ENCODE peak calls at places on chromosomes 1 and 21, in nine cellular contexts. One of them, this sample, is unnamed.

GRCh38 chr1:34645919-34646318 is 108.9 kb upstream of the GJB5 start:
- DNase-seq in epithelial cell of proximal tubule: no peak
- DNase-seq in hepatocyte: no peak
- DNase-seq in heart right ventricle: no peak
- DNase-seq in AG04449: no peak
- DNase-seq in epithelial cell of esophagus: no peak
- DNase-seq in Caco-2: no peak
- DNase-seq in AG10803: no peak
- DNase-seq in IMR-90: no peak
- DNase-seq in this sample: no peak

GRCh38 chr1:169809370-169810095 is 14.8 kb upstream of the METTL18 start:
- DNase-seq in epithelial cell of proximal tubule: no peak
- DNase-seq in hepatocyte: peak
- DNase-seq in heart right ventricle: no peak
- DNase-seq in AG04449: no peak
- DNase-seq in epithelial cell of esophagus: peak
- DNase-seq in Caco-2: no peak
- DNase-seq in AG10803: peak
- DNase-seq in IMR-90: peak
- DNase-seq in this sample: no peak

GRCh38 chr1:21541835-21542234 is 32.6 kb downstream of the ALPL start:
- DNase-seq in epithelial cell of proximal tubule: no peak
- DNase-seq in hepatocyte: no peak
- DNase-seq in heart right ventricle: peak
- DNase-seq in AG04449: no peak
- DNase-seq in epithelial cell of esophagus: no peak
- DNase-seq in Caco-2: no peak
- DNase-seq in AG10803: peak
- DNase-seq in IMR-90: peak
- DNase-seq in this sample: no peak

GRCh38 chr1:161007369-161007768 is 13.6 kb downstream of the F11R start:
- DNase-seq in epithelial cell of proximal tubule: no peak
- DNase-seq in hepatocyte: no peak
- DNase-seq in heart right ventricle: no peak
- DNase-seq in AG04449: no peak
- DNase-seq in epithelial cell of esophagus: no peak
- DNase-seq in Caco-2: no peak
- DNase-seq in AG10803: no peak
- DNase-seq in IMR-90: no peak
- DNase-seq in this sample: no peak

GRCh38 chr1:43533615-43534014 is 2.9 kb downstream of the PTPRF start:
- DNase-seq in epithelial cell of proximal tubule: no peak
- DNase-seq in hepatocyte: no peak
- DNase-seq in heart right ventricle: no peak
- DNase-seq in AG04449: no peak
- DNase-seq in epithelial cell of esophagus: no peak
- DNase-seq in Caco-2: no peak
- DNase-seq in AG10803: no peak
- DNase-seq in IMR-90: no peak
- DNase-seq in this sample: no peak

GRCh38 chr1:29786195-29786594 is 549.9 kb downstream of the PTPRU start:
- DNase-seq in epithelial cell of proximal tubule: no peak
- DNase-seq in hepatocyte: no peak
- DNase-seq in heart right ventricle: no peak
- DNase-seq in AG04449: no peak
- DNase-seq in epithelial cell of esophagus: no peak
- DNase-seq in Caco-2: no peak
- DNase-seq in AG10803: no peak
- DNase-seq in IMR-90: no peak
- DNase-seq in this sample: no peak

GRCh38 chr1:38000529-38001453 is 4.5 kb downstream of the FHL3 start:
- DNase-seq in epithelial cell of proximal tubule: no peak
- DNase-seq in hepatocyte: peak
- DNase-seq in heart right ventricle: no peak
- DNase-seq in AG04449: no peak
- DNase-seq in epithelial cell of esophagus: peak
- DNase-seq in Caco-2: no peak
- DNase-seq in AG10803: peak
- DNase-seq in IMR-90: peak
- DNase-seq in this sample: no peak

GRCh38 chr1:205630651-205631009 is 1.2 kb downstream of the ELK4 start:
- DNase-seq in epithelial cell of proximal tubule: no peak
- DNase-seq in hepatocyte: no peak
- DNase-seq in heart right ventricle: no peak
- DNase-seq in AG04449: no peak
- DNase-seq in epithelial cell of esophagus: no peak
- DNase-seq in Caco-2: no peak
- DNase-seq in AG10803: no peak
- DNase-seq in IMR-90: no peak
- DNase-seq in this sample: no peak

GRCh38 chr1:51154776-51155175 is 52.7 kb downstream of the C1orf185 start:
- DNase-seq in epithelial cell of proximal tubule: no peak
- DNase-seq in hepatocyte: no peak
- DNase-seq in heart right ventricle: no peak
- DNase-seq in AG04449: no peak
- DNase-seq in epithelial cell of esophagus: no peak
- DNase-seq in Caco-2: no peak
- DNase-seq in AG10803: no peak
- DNase-seq in IMR-90: no peak
- DNase-seq in this sample: no peak

GRCh38 chr1:42259739-42260064 is 75.3 kb downstream of the FOXJ3 start:
- DNase-seq in epithelial cell of proximal tubule: no peak
- DNase-seq in hepatocyte: no peak
- DNase-seq in heart right ventricle: no peak
- DNase-seq in AG04449: no peak
- DNase-seq in epithelial cell of esophagus: no peak
- DNase-seq in Caco-2: no peak
- DNase-seq in AG10803: no peak
- DNase-seq in IMR-90: peak
- DNase-seq in this sample: no peak

GRCh38 chr1:19209439-19209989 is 552 bp downstream of the UBR4 start:
- DNase-seq in epithelial cell of proximal tubule: no peak
- DNase-seq in hepatocyte: peak
- DNase-seq in heart right ventricle: no peak
- DNase-seq in AG04449: no peak
- DNase-seq in epithelial cell of esophagus: peak
- DNase-seq in Caco-2: peak
- DNase-seq in AG10803: peak
- DNase-seq in IMR-90: peak
- DNase-seq in this sample: peak

GRCh38 chr1:152002960-152003359 is 9.3 kb upstream of the S100A10 start:
- DNase-seq in epithelial cell of proximal tubule: no peak
- DNase-seq in hepatocyte: no peak
- DNase-seq in heart right ventricle: no peak
- DNase-seq in AG04449: no peak
- DNase-seq in epithelial cell of esophagus: no peak
- DNase-seq in Caco-2: no peak
- DNase-seq in AG10803: no peak
- DNase-seq in IMR-90: no peak
- DNase-seq in this sample: no peak

GRCh38 chr1:152005360-152005912 is 11.8 kb upstream of the S100A10 start:
- DNase-seq in epithelial cell of proximal tubule: no peak
- DNase-seq in hepatocyte: no peak
- DNase-seq in heart right ventricle: no peak
- DNase-seq in AG04449: no peak
- DNase-seq in epithelial cell of esophagus: no peak
- DNase-seq in Caco-2: no peak
- DNase-seq in AG10803: no peak
- DNase-seq in IMR-90: no peak
- DNase-seq in this sample: no peak

GRCh38 chr1:152001631-152002584 is 8.2 kb upstream of the S100A10 start:
- DNase-seq in epithelial cell of proximal tubule: peak
- DNase-seq in hepatocyte: peak
- DNase-seq in heart right ventricle: peak
- DNase-seq in AG04449: peak
- DNase-seq in epithelial cell of esophagus: peak
- DNase-seq in Caco-2: peak
- DNase-seq in AG10803: peak
- DNase-seq in IMR-90: peak
- DNase-seq in this sample: peak

GRCh38 chr1:152000989-152001630 is 7.5 kb upstream of the S100A10 start:
- DNase-seq in epithelial cell of proximal tubule: no peak
- DNase-seq in hepatocyte: no peak
- DNase-seq in heart right ventricle: no peak
- DNase-seq in AG04449: no peak
- DNase-seq in epithelial cell of esophagus: peak
- DNase-seq in Caco-2: no peak
- DNase-seq in AG10803: no peak
- DNase-seq in IMR-90: no peak
- DNase-seq in this sample: no peak

DNA sequence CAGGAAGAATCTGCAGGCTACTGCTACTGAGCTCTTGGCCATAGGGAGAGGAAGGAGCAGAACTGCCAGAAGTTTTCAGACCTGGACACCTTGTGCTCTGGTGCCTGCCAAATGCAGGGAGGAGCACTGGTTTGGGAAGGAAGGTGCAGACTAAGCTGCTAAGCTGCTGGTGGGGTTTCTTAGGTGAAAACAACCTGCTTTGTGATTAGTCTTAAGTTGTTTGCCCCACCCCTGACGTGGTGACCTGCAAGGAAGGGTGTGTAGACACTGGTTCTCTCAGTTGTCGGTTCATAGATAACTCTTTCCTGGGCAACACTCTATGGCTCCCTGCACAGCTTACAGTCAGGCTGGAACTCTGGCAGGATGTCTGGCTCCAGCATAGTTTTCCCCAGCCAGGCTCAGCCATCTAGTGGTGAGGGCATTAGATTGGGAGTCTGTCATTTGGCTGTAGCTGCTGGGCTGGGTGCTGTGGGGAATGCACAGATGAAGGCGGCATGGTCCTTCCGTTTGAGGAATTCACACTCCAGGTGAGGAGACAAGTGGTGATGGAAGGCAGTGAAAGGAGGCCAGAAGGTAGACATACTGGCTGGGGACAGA is 10.3 kb upstream of the S100A10 start:
- DNase-seq in epithelial cell of proximal tubule: no peak
- DNase-seq in hepatocyte: no peak
- DNase-seq in heart right ventricle: no peak
- DNase-seq in AG04449: no peak
- DNase-seq in epithelial cell of esophagus: peak
- DNase-seq in Caco-2: no peak
- DNase-seq in AG10803: no peak
- DNase-seq in IMR-90: no peak
- DNase-seq in this sample: no peak
- TF ChIP-seq CTCF in epithelial cell of proximal tubule: peak
- TF ChIP-seq CTCF in hepatocyte: no peak
- TF ChIP-seq CTCF in heart right ventricle: peak
- TF ChIP-seq CTCF in AG04449: peak
- TF ChIP-seq CTCF in epithelial cell of esophagus: peak
- TF ChIP-seq CTCF in Caco-2: peak
- TF ChIP-seq CTCF in AG10803: peak
- TF ChIP-seq CTCF in IMR-90: peak
- TF ChIP-seq CTCF in this sample: no peak

GRCh38 chr1:228059536-228060457 is 22.7 kb upstream of the ARF1 start:
- DNase-seq in epithelial cell of proximal tubule: no peak
- DNase-seq in hepatocyte: peak
- DNase-seq in heart right ventricle: no peak
- DNase-seq in AG04449: no peak
- DNase-seq in epithelial cell of esophagus: peak
- DNase-seq in Caco-2: peak
- DNase-seq in AG10803: no peak
- DNase-seq in IMR-90: no peak
- DNase-seq in this sample: no peak

GRCh38 chr1:228060458-228061190 is 21.9 kb upstream of the ARF1 start:
- DNase-seq in epithelial cell of proximal tubule: no peak
- DNase-seq in hepatocyte: peak
- DNase-seq in heart right ventricle: no peak
- DNase-seq in AG04449: no peak
- DNase-seq in epithelial cell of esophagus: no peak
- DNase-seq in Caco-2: no peak
- DNase-seq in AG10803: no peak
- DNase-seq in IMR-90: no peak
- DNase-seq in this sample: no peak

GRCh38 chr1:228062085-228062791 is 20.3 kb upstream of the ARF1 start:
- DNase-seq in epithelial cell of proximal tubule: no peak
- DNase-seq in hepatocyte: no peak
- DNase-seq in heart right ventricle: no peak
- DNase-seq in AG04449: no peak
- DNase-seq in epithelial cell of esophagus: no peak
- DNase-seq in Caco-2: no peak
- DNase-seq in AG10803: no peak
- DNase-seq in IMR-90: no peak
- DNase-seq in this sample: no peak

GRCh38 chr1:228062812-228063211 is 19.7 kb upstream of the ARF1 start:
- DNase-seq in epithelial cell of proximal tubule: no peak
- DNase-seq in hepatocyte: no peak
- DNase-seq in heart right ventricle: no peak
- DNase-seq in AG04449: no peak
- DNase-seq in epithelial cell of esophagus: no peak
- DNase-seq in Caco-2: no peak
- DNase-seq in AG10803: no peak
- DNase-seq in IMR-90: no peak
- DNase-seq in this sample: no peak

GRCh38 chr1:228061411-228062084 is 21.0 kb upstream of the ARF1 start:
- DNase-seq in epithelial cell of proximal tubule: no peak
- DNase-seq in hepatocyte: no peak
- DNase-seq in heart right ventricle: no peak
- DNase-seq in AG04449: no peak
- DNase-seq in epithelial cell of esophagus: no peak
- DNase-seq in Caco-2: peak
- DNase-seq in AG10803: no peak
- DNase-seq in IMR-90: no peak
- DNase-seq in this sample: no peak
- H3K4me3 ChIP-seq in epithelial cell of proximal tubule: no peak
- H3K4me3 ChIP-seq in hepatocyte: no peak
- H3K4me3 ChIP-seq in heart right ventricle: no peak
- H3K4me3 ChIP-seq in AG04449: no peak
- H3K4me3 ChIP-seq in epithelial cell of esophagus: no peak
- H3K4me3 ChIP-seq in Caco-2: no peak
- H3K4me3 ChIP-seq in AG10803: no peak
- H3K4me3 ChIP-seq in IMR-90: no peak
- H3K4me3 ChIP-seq in this sample: no peak

GRCh38 chr21:36705679-36706481 is 7.0 kb downstream of the SIM2 start:
- DNase-seq in epithelial cell of proximal tubule: no peak
- DNase-seq in hepatocyte: no peak
- DNase-seq in heart right ventricle: no peak
- DNase-seq in AG04449: no peak
- DNase-seq in epithelial cell of esophagus: no peak
- DNase-seq in Caco-2: no peak
- DNase-seq in AG10803: no peak
- DNase-seq in IMR-90: no peak
- DNase-seq in this sample: no peak
- TF ChIP-seq CTCF in epithelial cell of proximal tubule: peak
- TF ChIP-seq CTCF in hepatocyte: peak
- TF ChIP-seq CTCF in heart right ventricle: no peak
- TF ChIP-seq CTCF in AG04449: peak
- TF ChIP-seq CTCF in epithelial cell of esophagus: peak
- TF ChIP-seq CTCF in Caco-2: no peak
- TF ChIP-seq CTCF in AG10803: no peak
- TF ChIP-seq CTCF in IMR-90: peak
- TF ChIP-seq CTCF in this sample: peak

DNA sequence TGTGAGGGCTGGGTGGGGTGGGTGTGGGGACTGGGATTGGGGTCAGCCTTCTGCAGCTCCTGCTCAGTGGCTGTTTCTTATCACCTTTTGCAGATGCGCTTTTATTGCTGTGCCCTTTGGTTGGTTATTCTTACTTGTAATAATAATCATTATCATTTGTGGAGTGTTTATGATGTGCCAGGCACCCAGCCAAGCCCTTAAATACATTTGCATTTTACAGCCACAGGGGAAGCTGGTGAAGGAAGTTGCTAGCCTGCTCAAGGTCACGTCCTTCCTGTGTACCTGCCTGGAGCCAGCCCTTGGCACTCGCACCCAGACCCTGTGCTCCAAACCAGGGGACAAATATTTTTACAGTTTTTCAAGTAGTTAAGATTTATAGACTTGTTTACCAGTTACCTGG is 144.0 kb downstream of the PGBD5 start:
- DNase-seq in epithelial cell of proximal tubule: no peak
- DNase-seq in hepatocyte: peak
- DNase-seq in heart right ventricle: no peak
- DNase-seq in AG04449: no peak
- DNase-seq in epithelial cell of esophagus: no peak
- DNase-seq in Caco-2: no peak
- DNase-seq in AG10803: no peak
- DNase-seq in IMR-90: no peak
- DNase-seq in this sample: no peak
- H3K4me3 ChIP-seq in epithelial cell of proximal tubule: no peak
- H3K4me3 ChIP-seq in hepatocyte: no peak
- H3K4me3 ChIP-seq in heart right ventricle: no peak
- H3K4me3 ChIP-seq in AG04449: no peak
- H3K4me3 ChIP-seq in epithelial cell of esophagus: no peak
- H3K4me3 ChIP-seq in Caco-2: no peak
- H3K4me3 ChIP-seq in AG10803: no peak
- H3K4me3 ChIP-seq in IMR-90: no peak
- H3K4me3 ChIP-seq in this sample: no peak

This sample was measured in GM12864.